ENCODE peak calls at places on chromosome 1, in five cellular contexts. G is RPMI7951; J is activated naive CD8-positive, alpha-beta T cell treated with anti-CD3 and anti-CD28 coated beads, Interleukin-2, amount 10 ng/mL, durations not matched to agents 7 days and 5 days; B is omental fat pad; V is NCI-H1092. Z is an unnamed sample.

GRCh38 chr1:151477066-151477465 is 17.8 kb upstream of the POGZ start:
- DNase-seq in G (no peak), J (no peak), B (no peak), V (no peak), Z (no peak)

GRCh38 chr1:233993651-233994050 is 89.2 kb downstream of the SLC35F3 start:
- DNase-seq in G (peak), J (no peak), B (no peak), V (no peak), Z (no peak)

GRCh38 chr1:94884101-94884875 is 42.6 kb downstream of the CNN3 start:
- DNase-seq in G (peak), J (no peak), B (no peak), V (peak), Z (no peak)

GRCh38 chr1:207919523-207920210 is 8.7 kb upstream of the CD34 start:
- DNase-seq in G (no peak), J (no peak), B (no peak), V (no peak), Z (no peak)

GRCh38 chr1:23401313-23401712 is 23.2 kb downstream of the TCEA3 start:
- DNase-seq in G (no peak), J (no peak), B (no peak), V (no peak), Z (no peak)

GRCh38 chr1:231028676-231029075 is 11.4 kb downstream of the FAM89A start:
- DNase-seq in G (no peak), J (no peak), B (no peak), V (no peak), Z (no peak)

GRCh38 chr1:215568287-215568692 is 1.2 kb downstream of the KCTD3 start:
- DNase-seq in G (peak), J (no peak), B (no peak), V (no peak), Z (no peak)

GRCh38 chr1:24643362-24644346 is 552 bp downstream of the SRRM1 start:
- DNase-seq in G (peak), J (no peak), B (no peak), V (no peak), Z (no peak)